ENCODE peak calls at places on chromosome 3, in five cellular contexts. W is nephron progenitor cell, I is GM23338, U is mesothelial cell of epicardium, H is sigmoid colon. V is an unnamed sample.
A peak's percentile ranks its signal among the peaks of the same experiment; 100 is the strongest.

GRCh38 chr3:77380141-77380540 is 340.2 kb downstream of the ROBO2 start:
- DNase-seq in U (no peak), W (no peak), H (no peak), I (no peak), V (no peak)

GRCh38 chr3:107545680-107546120 is 22.9 kb downstream of the BBX start:
- DNase-seq in W (no peak), U (no peak), H (no peak), I (no peak), V (no peak)

GRCh38 chr3:175199961-175200360 is 340.8 kb downstream of the NAALADL2 start:
- DNase-seq in H (no peak), I (no peak), W (no peak), U (no peak), V (no peak)

GRCh38 chr3:35500641-35501353 is 138.5 kb upstream of the ARPP21 start:
- DNase-seq in W (no peak), H (no peak), I (no peak), U (no peak), V (no peak)

GRCh38 chr3:172877011-172877410 is 126.5 kb downstream of the ECT2 start:
- DNase-seq in I (peak; percentile 24), W (peak; percentile 29), U (no peak), H (no peak), V (no peak)

GRCh38 chr3:114389156-114389555 is 95.3 kb downstream of the TIGIT start:
- DNase-seq in I (no peak), H (no peak), W (no peak), U (no peak), V (no peak)

GRCh38 chr3:66633564-66633963 is 132.7 kb upstream of the LRIG1 start:
- DNase-seq in H (no peak), I (no peak), U (no peak), W (no peak), V (no peak)

GRCh38 chr3:152149832-152150231 is 118.9 kb upstream of the MBNL1 start:
- DNase-seq in W (no peak), U (no peak), H (no peak), I (no peak), V (no peak)

GRCh38 chr3:140096037-140096436 is 161.1 kb downstream of the CLSTN2 start:
- DNase-seq in U (no peak), W (no peak), H (no peak), I (no peak), V (no peak)

GRCh38 chr3:151146071-151146730 is 56.8 kb downstream of the GPR171 start:
- DNase-seq in I (peak; percentile 93), W (peak; percentile 67), H (peak; percentile 82), U (peak; percentile 67), V (peak; percentile 36)

GRCh38 chr3:8371085-8371551 is 130.5 kb upstream of the LMCD1 start:
- DNase-seq in U (no peak), H (no peak), I (no peak), W (no peak), V (no peak)

GRCh38 chr3:194373912-194374311 is 4.4 kb upstream of the LRRC15 start:
- DNase-seq in U (no peak), W (no peak), H (no peak), I (no peak), V (no peak)

GRCh38 chr3:107365051-107365450 is 12.2 kb upstream of the CCDC54 start:
- DNase-seq in I (no peak), H (no peak), U (no peak), W (no peak), V (no peak)

GRCh38 chr3:30098656-30099454 is 507.5 kb upstream of the TGFBR2 start:
- DNase-seq in H (no peak), U (no peak), I (no peak), W (no peak), V (no peak)

GRCh38 chr3:32132706-32133105 is 26.3 kb downstream of the GPD1L start:
- DNase-seq in U (no peak), I (no peak), H (no peak), W (no peak), V (no peak)

GRCh38 chr3:21484323-21485154 is 266.5 kb downstream of the ZNF385D start:
- DNase-seq in H (no peak), U (peak; percentile 60), W (peak; percentile 70), I (peak; percentile 86), V (no peak)

GRCh38 chr3:129690406-129690805 is 83.9 kb upstream of the PLXND1 start:
- DNase-seq in H (no peak), U (no peak), I (peak; percentile 91), W (peak; percentile 29), V (no peak)

GRCh38 chr3:177333535-177334495 is 136.5 kb upstream of the TBL1XR1 start:
- DNase-seq in U (no peak), W (no peak), H (no peak), I (no peak), V (no peak)

GRCh38 chr3:2098398-2099027 is at the start of gene CNTN4:
- DNase-seq in W (peak; percentile 89), U (peak; percentile 88), H (peak; percentile 86), I (peak; percentile 82), V (no peak)

GRCh38 chr3:186949281-186949982 is 19.1 kb downstream of the ST6GAL1 start:
- DNase-seq in I (no peak), H (no peak), U (no peak), W (no peak), V (no peak)
- TF ChIP-seq CTCF in I (no peak), H (no peak), U (no peak), W (no peak), V (no peak)

GRCh38 chr3:86562095-86562494 is 428.9 kb downstream of the VGLL3 start:
- DNase-seq in W (no peak), H (no peak), U (no peak), I (peak; percentile 26), V (no peak)

DNA sequence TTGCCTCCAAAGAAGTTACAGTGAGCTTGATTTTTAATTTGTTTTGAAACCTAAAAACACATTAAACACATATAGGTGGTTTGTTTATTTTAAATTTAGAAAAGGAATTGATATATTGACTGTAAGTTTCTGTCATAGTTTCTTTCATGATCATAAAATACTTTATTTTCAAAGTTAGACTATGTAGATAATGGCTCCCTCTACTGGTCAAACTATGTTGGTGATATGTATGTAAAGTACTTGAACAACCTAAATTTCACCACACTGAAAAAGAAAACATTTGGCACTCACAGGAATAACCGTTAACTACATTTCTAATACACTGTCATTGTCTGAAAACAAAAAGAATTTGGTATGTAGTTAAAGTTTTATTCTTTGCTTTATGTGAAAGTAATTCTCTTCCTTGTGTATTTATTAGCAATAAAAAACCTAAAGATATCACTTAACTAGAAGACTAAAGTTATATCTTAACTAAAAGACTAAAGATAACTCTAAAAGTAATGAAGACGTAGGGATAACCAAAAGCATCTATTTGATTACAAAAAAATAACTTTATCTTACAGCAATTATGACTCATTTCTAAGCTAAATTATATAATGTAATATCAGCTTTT is 427.5 kb downstream of the VGLL3 start:
- DNase-seq in I (peak; percentile 88), U (no peak), H (no peak), W (peak; percentile 8), V (no peak)
- TF ChIP-seq CTCF in I (peak; percentile 54), U (peak; percentile 93), H (no peak), W (peak; percentile 84), V (peak; percentile 60)

GRCh38 chr3:126447456-126448106 is 28.1 kb downstream of the ZXDC start:
- DNase-seq in I (no peak), H (peak; percentile 53), W (no peak), U (no peak), V (no peak)

GRCh38 chr3:126449621-126450051 is 26.1 kb downstream of the ZXDC start:
- DNase-seq in W (no peak), H (peak; percentile 53), U (peak; percentile 17), I (no peak), V (no peak)

GRCh38 chr3:126450219-126450618 is 25.5 kb downstream of the ZXDC start:
- DNase-seq in H (peak; percentile 37), U (peak; percentile 33), W (no peak), I (no peak), V (no peak)

GRCh38 chr3:126448141-126448892 is 27.4 kb downstream of the ZXDC start:
- DNase-seq in H (peak; percentile 57), W (no peak), U (peak; percentile 33), I (no peak), V (no peak)

DNA sequence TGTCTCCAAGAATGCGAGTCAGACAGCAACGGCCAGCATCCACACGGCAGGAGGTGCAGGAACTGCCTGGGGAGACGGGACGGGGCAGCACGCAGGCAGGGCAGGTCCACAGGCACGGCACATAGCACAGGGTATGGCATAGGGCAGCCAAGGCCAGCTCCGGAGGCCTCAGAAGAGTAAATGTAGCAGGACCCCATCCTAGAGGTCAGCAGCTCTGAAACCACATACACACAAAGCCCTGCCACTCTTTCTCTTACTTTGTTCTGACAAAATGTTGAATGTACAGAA is 26.9 kb downstream of the ZXDC start:
- DNase-seq in U (no peak), I (no peak), H (peak; percentile 46), W (no peak), V (no peak)
- TF ChIP-seq CTCF in U (no peak), I (no peak), H (no peak), W (no peak), V (no peak)

GRCh38 chr3:187721055-187721454 is 18.7 kb upstream of the RTP2 start:
- DNase-seq in I (no peak), U (no peak), H (no peak), W (no peak), V (no peak)
- TF ChIP-seq CTCF in I (no peak), U (no peak), H (no peak), W (no peak), V (no peak)

DNA sequence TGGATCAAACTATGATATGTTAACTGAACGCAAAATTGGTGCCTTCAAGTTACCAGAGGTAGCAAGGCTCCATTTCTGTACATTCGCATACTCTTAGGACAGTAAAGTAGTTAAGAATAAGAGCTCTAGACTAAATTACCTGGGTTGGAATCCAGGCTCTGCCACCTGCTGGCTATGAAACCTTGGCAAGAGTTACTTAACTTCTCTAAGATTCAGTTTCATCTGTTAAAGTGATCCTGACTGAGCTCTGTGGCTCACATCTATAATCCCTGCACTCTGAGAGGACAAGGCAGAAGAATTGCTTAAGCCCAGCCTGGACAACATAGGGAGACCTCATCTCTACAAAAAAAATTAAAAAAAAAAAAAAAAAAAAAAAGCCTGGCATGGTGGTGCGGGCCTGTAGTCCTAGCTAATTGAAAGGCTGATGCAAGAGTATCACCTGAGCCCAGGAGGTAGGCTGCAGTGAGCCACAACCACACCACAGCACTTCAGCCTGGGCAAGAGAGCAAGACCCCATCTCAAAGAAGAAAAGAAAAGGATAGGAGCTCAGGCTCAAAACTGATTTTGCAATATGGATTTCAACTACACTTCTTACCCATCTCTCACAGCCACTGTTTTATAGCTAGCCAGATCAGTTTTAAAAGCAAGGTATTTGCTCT is 21.3 kb downstream of the GSK3B start:
- DNase-seq in U (no peak), I (peak; percentile 35), H (no peak), W (no peak), V (no peak)
- TF ChIP-seq CTCF in U (no peak), I (peak; percentile 27), H (no peak), W (no peak), V (no peak)

V was measured in activated B cell treated with CpG ODN at 0.5 μM for 24 hours.